ENCODE peak calls at places on chromosomes 16 and 17, in seven cellular contexts. P is NB4, O is PC-9, V is tibial artery, A is HepG2, C is RWPE1, Y is stomach. M is an unnamed sample.

GRCh38 chr16:79170565-79171242 is 429.8 kb downstream of the MAF start:
- DNase-seq in C (no peak), O (no peak), A (no peak), Y (no peak), P (peak; percentile 20), V (peak; percentile 57), M (no peak)

GRCh38 chr16:22316411-22316811 is 19.2 kb downstream of the POLR3E start:
- DNase-seq in P (no peak), V (no peak), O (no peak), Y (no peak), C (no peak), A (no peak), M (no peak)

GRCh38 chr16:82062645-82063058 is 27.6 kb downstream of the HSD17B2 start:
- DNase-seq in O (no peak), Y (no peak), A (peak; percentile 66), P (peak; percentile 43), C (no peak), V (no peak), M (no peak)

GRCh38 chr17:56786989-56787482 is 46.7 kb downstream of the C17orf67 start:
- DNase-seq in A (peak; percentile 73), C (peak; percentile 86), Y (no peak), V (no peak), O (peak; percentile 71), P (peak; percentile 94), M (no peak)

GRCh38 chr17:82787081-82787848 is 35.4 kb downstream of the TBCD start:
- DNase-seq in V (peak; percentile 71), P (no peak), Y (no peak), C (peak; percentile 89), O (no peak), A (no peak), M (no peak)

GRCh38 chr16:51577621-51578303 is 426.7 kb upstream of the SALL1 start:
- DNase-seq in Y (no peak), V (no peak), C (peak; percentile 67), A (no peak), O (no peak), P (no peak), M (no peak)

GRCh38 chr17:40323731-40324650 is 15.0 kb downstream of the RARA start:
- DNase-seq in V (peak; percentile 73), Y (no peak), P (peak; percentile 50), A (no peak), C (no peak), O (no peak), M (no peak)

GRCh38 chr17:75632863-75633483 is at the start of gene SMIM5:
- DNase-seq in P (peak; percentile 86), O (peak; percentile 85), Y (peak; percentile 89), A (peak; percentile 74), V (peak; percentile 93), C (peak; percentile 85), M (peak; percentile 94)

GRCh38 chr16:85628651-85629050 is 15.5 kb downstream of the GSE1 start:
- DNase-seq in Y (no peak), P (peak; percentile 41), O (no peak), V (no peak), C (no peak), A (no peak), M (no peak)

GRCh38 chr16:2206780-2207433 is 1.7 kb downstream of the MLST8 start:
- DNase-seq in C (no peak), O (no peak), A (no peak), Y (no peak), P (peak; percentile 54), V (no peak), M (no peak)

GRCh38 chr16:17529982-17530760 is 59.4 kb upstream of the XYLT1 start:
- DNase-seq in A (no peak), O (no peak), P (no peak), C (no peak), V (no peak), Y (no peak), M (no peak)

GRCh38 chr16:6279261-6279660 is 1053.4 kb upstream of the RBFOX1 start:
- DNase-seq in C (no peak), P (no peak), Y (no peak), O (no peak), V (no peak), A (no peak), M (no peak)

GRCh38 chr16:30183961-30184429 is 593 bp downstream of the CORO1A start:
- DNase-seq in V (no peak), Y (peak; percentile 53), A (no peak), O (no peak), C (no peak), P (peak; percentile 90), M (no peak)

GRCh38 chr16:74874123-74874522 is 99.5 kb upstream of the FA2H start:
- DNase-seq in O (no peak), C (no peak), V (no peak), P (no peak), A (no peak), Y (no peak), M (no peak)

GRCh38 chr16:30445408-30446202 is at the start of gene SEPHS2:
- DNase-seq in Y (peak; percentile 99), V (peak; percentile 100), O (peak; percentile 99), P (peak; percentile 97), A (peak; percentile 97), C (peak; percentile 98), M (peak; percentile 97)

GRCh38 chr17:45574376-45574775 is 83.9 kb upstream of the PLEKHM1 start:
- DNase-seq in P (peak; percentile 1), C (no peak), O (no peak), A (no peak), Y (no peak), V (no peak), M (no peak)

GRCh38 chr17:2283302-2283701 is 20.3 kb downstream of the SMG6 start:
- DNase-seq in O (no peak), C (no peak), Y (no peak), V (no peak), A (no peak), P (peak; percentile 22), M (no peak)

DNA sequence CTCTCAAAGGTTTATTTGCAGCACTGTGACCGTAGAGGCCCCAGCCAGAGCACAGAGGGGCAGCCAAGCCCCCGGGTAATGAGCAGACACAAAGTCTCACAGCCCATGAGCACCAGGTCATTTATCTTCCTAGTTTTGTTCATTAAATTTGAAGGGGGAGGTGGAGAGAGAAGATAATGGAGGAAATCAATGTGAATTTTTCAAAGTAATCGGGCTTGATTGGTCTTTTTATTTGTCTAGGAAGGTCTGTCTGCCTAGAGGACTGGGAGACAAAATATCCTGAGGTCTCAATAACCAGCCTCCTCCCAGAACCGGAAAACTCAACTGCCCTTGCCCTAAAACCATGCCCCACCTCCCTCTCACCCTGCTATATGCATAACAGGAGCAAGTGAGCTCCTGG is 189.0 kb downstream of the SLC39A11 start:
- DNase-seq in A (no peak), Y (no peak), C (no peak), V (no peak), P (no peak), O (no peak), M (no peak)
- TF ChIP-seq CTCF in A (no peak), Y (no peak), C (no peak), V (no peak), P (no peak), O (no peak), M (no peak)

GRCh38 chr17:74086992-74087391 is 116.5 kb upstream of the RPL38 start:
- DNase-seq in P (no peak), A (no peak), Y (no peak), C (no peak), O (no peak), V (no peak), M (no peak)

GRCh38 chr17:74089869-74090464 is 113.5 kb upstream of the RPL38 start:
- DNase-seq in Y (peak; percentile 52), C (no peak), P (peak; percentile 75), V (peak; percentile 26), O (peak; percentile 43), A (peak; percentile 68), M (peak; percentile 73)

GRCh38 chr17:74083321-74083720 is 120.2 kb upstream of the RPL38 start:
- DNase-seq in A (no peak), P (no peak), C (no peak), O (no peak), Y (no peak), V (no peak), M (no peak)

GRCh38 chr17:74080936-74081335 is 122.5 kb upstream of the RPL38 start:
- DNase-seq in C (no peak), P (no peak), A (no peak), O (no peak), V (no peak), Y (no peak), M (no peak)

GRCh38 chr17:74085434-74085833 is 118.0 kb upstream of the RPL38 start:
- DNase-seq in A (no peak), Y (no peak), C (no peak), O (no peak), P (peak; percentile 28), V (no peak), M (no peak)
- TF ChIP-seq CTCF in A (peak; percentile 48), Y (no peak), C (no peak), O (peak; percentile 53), P (peak; percentile 54), V (no peak), M (peak; percentile 42)

GRCh38 chr17:10635290-10635689 is 21.8 kb downstream of the MYH3 start:
- DNase-seq in C (no peak), P (no peak), A (no peak), V (no peak), O (no peak), Y (no peak), M (no peak)
- TF ChIP-seq CTCF in C (no peak), P (peak; percentile 8), A (no peak), V (no peak), O (no peak), Y (no peak), M (no peak)

GRCh38 chr17:7483238-7484066 is 714 bp upstream of the POLR2A start:
- DNase-seq in A (peak; percentile 89), P (peak; percentile 89), V (peak; percentile 98), Y (peak; percentile 90), O (peak; percentile 93), C (peak; percentile 92), M (peak; percentile 84)
- TF ChIP-seq CTCF in A (peak; percentile 52), P (no peak), V (no peak), Y (no peak), O (no peak), C (no peak), M (no peak)